ENCODE peak calls at places on chromosomes 5 and 9, in nine cellular contexts. U is psoas muscle; B is CD8-positive, alpha-beta T cell; O is lower lobe of right lung; J is CD8-positive, alpha-beta memory T cell; G is GM23248; K is ascending aorta; R is HCT116; P is effector memory CD4-positive, alpha-beta T cell. D is an unnamed sample.

GRCh38 chr5:76371955-76372319 is 31.1 kb upstream of the IQGAP2 start:
- DNase-seq in U (no peak), B (no peak), O (no peak), J (no peak), G (no peak), K (no peak), R (no peak), P (no peak), D (no peak)

GRCh38 chr5:38554860-38555259 is 1.6 kb downstream of the LIFR start:
- DNase-seq in U (no peak), B (no peak), O (no peak), J (no peak), G (no peak), K (no peak), R (no peak), P (no peak), D (no peak)

GRCh38 chr5:136730426-136730825 is 365.1 kb upstream of the TRPC7 start:
- DNase-seq in U (no peak), B (no peak), O (no peak), J (no peak), G (no peak), K (no peak), R (no peak), P (no peak), D (no peak)

GRCh38 chr5:173463207-173463606 is 135.0 kb upstream of the STC2 start:
- DNase-seq in U (no peak), B (no peak), O (no peak), J (no peak), G (no peak), K (no peak), R (no peak), P (no peak), D (no peak)

GRCh38 chr9:17349816-17350215 is 215.0 kb downstream of the CNTLN start:
- DNase-seq in U (no peak), B (no peak), O (no peak), J (no peak), G (peak), K (no peak), R (no peak), P (no peak), D (no peak)

GRCh38 chr5:174045470-174046025 is at the start of gene NSG2:
- DNase-seq in U (peak), B (no peak), O (peak), J (no peak), G (peak), K (no peak), R (peak), P (no peak), D (peak)

GRCh38 chr5:43215073-43215631 is 23.1 kb downstream of the NIM1K start:
- DNase-seq in U (no peak), B (no peak), O (peak), J (no peak), G (peak), K (no peak), R (no peak), P (no peak), D (no peak)

GRCh38 chr9:136787690-136788400 is 3.3 kb upstream of the TMEM141 start:
- DNase-seq in U (peak), B (peak), O (peak), J (peak), G (peak), K (peak), R (no peak), P (peak), D (peak)

GRCh38 chr9:100914266-100914665 is 114.3 kb upstream of the PLPPR1 start:
- DNase-seq in U (no peak), B (no peak), O (no peak), J (no peak), G (no peak), K (no peak), R (no peak), P (no peak), D (no peak)

GRCh38 chr9:77386187-77386586 is 208.9 kb downstream of the VPS13A start:
- DNase-seq in U (no peak), B (no peak), O (no peak), J (no peak), G (peak), K (no peak), R (no peak), P (no peak), D (no peak)

GRCh38 chr9:14661421-14662059 is 31.7 kb downstream of the ZDHHC21 start:
- DNase-seq in U (no peak), B (no peak), O (no peak), J (no peak), G (peak), K (no peak), R (no peak), P (no peak), D (no peak)

GRCh38 chr9:73178044-73178443 is 26.4 kb downstream of the ANXA1 start:
- DNase-seq in U (no peak), B (no peak), O (no peak), J (no peak), G (no peak), K (no peak), R (no peak), P (no peak), D (no peak)

GRCh38 chr9:100014846-100015245 is 84.0 kb downstream of the ERP44 start:
- DNase-seq in U (no peak), B (no peak), O (no peak), J (no peak), G (no peak), K (no peak), R (no peak), P (no peak), D (no peak)

GRCh38 chr5:124888050-124888506 is 141.6 kb upstream of the ZNF608 start:
- DNase-seq in U (no peak), B (no peak), O (no peak), J (no peak), G (no peak), K (no peak), R (no peak), P (no peak), D (no peak)

GRCh38 chr5:125058185-125058826 is 311.9 kb upstream of the ZNF608 start:
- DNase-seq in U (no peak), B (no peak), O (no peak), J (no peak), G (peak), K (no peak), R (no peak), P (no peak), D (no peak)

GRCh38 chr5:32710859-32711692 is at the start of gene NPR3:
- DNase-seq in U (no peak), B (no peak), O (no peak), J (no peak), G (peak), K (peak), R (no peak), P (no peak), D (no peak)

GRCh38 chr5:32708949-32709348 is 2.2 kb upstream of the NPR3 start:
- DNase-seq in U (no peak), B (no peak), O (no peak), J (no peak), G (no peak), K (no peak), R (no peak), P (no peak), D (no peak)

GRCh38 chr5:32711693-32712462 is 757 bp downstream of the NPR3 start:
- DNase-seq in U (peak), B (no peak), O (peak), J (no peak), G (peak), K (peak), R (no peak), P (no peak), D (peak)

GRCh38 chr5:32710335-32710858 is 724 bp upstream of the NPR3 start:
- DNase-seq in U (peak), B (no peak), O (no peak), J (no peak), G (peak), K (peak), R (no peak), P (no peak), D (peak)

DNA sequence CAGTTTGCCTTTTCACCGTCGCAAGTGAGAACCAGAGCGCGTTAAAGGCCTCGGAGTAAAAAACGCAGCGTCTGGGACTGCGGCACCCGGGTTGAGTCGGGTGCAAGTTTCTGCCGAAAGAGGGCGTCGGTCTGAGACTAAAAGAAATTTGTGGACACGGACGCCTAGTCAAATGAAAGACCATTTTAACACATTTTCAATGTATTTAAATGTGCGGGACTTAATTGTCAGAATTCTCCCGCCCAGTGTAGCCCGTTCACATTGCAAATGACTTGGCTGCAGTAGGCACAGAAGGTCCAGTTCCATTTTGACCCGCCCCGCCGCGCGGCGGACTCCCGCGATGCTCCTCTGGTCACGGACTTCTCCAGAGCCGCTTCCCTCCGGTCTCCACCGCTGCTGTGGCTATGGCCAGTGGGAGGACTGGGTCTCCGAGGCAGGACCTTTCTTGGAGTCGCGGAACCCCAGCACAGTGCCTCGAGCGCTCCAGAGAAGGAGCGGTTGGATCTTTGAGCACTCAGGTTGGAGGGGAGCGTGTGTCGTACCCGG is 1.3 kb upstream of the NPR3 start:
- DNase-seq in U (peak), B (peak), O (peak), J (no peak), G (peak), K (peak), R (peak), P (no peak), D (peak)
- H3K4me3 ChIP-seq in U (peak), B (peak), O (peak), J (peak), G (peak), K (peak), R (peak), P (peak), D (peak)

GRCh38 chr9:116191757-116192415 is 38.3 kb downstream of the PAPPA start:
- DNase-seq in U (no peak), B (no peak), O (no peak), J (no peak), G (no peak), K (no peak), R (no peak), P (no peak), D (no peak)

GRCh38 chr9:116190595-116190994 is 37.0 kb downstream of the PAPPA start:
- DNase-seq in U (no peak), B (no peak), O (no peak), J (no peak), G (peak), K (no peak), R (no peak), P (no peak), D (no peak)

GRCh38 chr9:116187570-116188170 is 34.1 kb downstream of the PAPPA start:
- DNase-seq in U (peak), B (no peak), O (no peak), J (no peak), G (no peak), K (no peak), R (no peak), P (no peak), D (no peak)

GRCh38 chr9:116190997-116191396 is 37.4 kb downstream of the PAPPA start:
- DNase-seq in U (no peak), B (no peak), O (no peak), J (no peak), G (peak), K (no peak), R (no peak), P (no peak), D (no peak)

GRCh38 chr9:116189683-116190082 is 36.1 kb downstream of the PAPPA start:
- DNase-seq in U (no peak), B (no peak), O (peak), J (no peak), G (no peak), K (no peak), R (no peak), P (no peak), D (no peak)
- H3K27ac ChIP-seq in U (no peak), B (no peak), O (no peak), J (no peak), G (no peak), K (no peak), R (no peak), P (no peak), D (no peak)

DNA sequence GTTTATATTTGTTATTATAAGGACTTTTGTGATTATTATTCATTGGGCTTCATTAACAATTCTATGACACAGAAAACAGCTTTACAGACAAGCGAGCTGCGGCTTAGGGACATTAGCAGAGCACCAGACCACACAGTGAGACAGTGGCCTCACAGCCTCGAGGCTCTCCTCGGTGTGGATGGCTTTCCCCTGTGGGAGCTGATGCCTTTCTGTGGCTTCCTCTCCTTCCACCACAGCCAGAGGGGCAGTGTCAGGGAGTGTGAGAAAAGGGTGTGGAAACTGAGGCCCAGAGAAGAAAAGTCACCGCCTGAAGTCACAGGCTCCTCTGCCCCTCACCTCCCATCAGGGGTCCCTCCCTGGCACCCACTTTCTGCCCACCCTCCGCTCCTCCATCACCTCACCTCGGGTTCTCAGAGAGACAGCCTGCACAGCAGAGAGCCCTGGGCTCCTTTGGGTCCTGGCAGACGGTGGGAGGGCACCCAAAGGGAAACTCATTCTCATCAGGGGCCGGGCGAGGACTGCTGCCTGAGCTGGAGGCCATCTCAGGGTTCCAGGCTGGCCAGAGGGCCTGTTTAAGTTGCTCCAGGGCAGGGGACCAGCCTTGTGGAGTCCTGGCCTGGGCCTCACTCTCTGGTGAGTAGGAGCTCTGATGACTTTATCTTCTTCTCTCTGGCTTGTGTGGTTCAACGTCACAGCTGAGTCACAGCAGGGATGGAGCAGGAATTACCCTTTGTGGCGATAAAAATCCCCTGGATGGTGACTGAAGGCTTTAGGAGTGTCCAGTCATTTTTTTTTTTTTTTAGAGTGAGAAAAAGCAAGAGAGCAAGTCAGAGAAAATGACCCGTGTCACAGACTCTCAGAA is 830 bp downstream of the TRAF1 start:
- DNase-seq in U (no peak), B (peak), O (no peak), J (peak), G (peak), K (peak), R (no peak), P (peak), D (peak)
- H3K4me3 ChIP-seq in U (peak), B (peak), O (peak), J (peak), G (no peak), K (peak), R (no peak), P (peak), D (no peak)

DNA sequence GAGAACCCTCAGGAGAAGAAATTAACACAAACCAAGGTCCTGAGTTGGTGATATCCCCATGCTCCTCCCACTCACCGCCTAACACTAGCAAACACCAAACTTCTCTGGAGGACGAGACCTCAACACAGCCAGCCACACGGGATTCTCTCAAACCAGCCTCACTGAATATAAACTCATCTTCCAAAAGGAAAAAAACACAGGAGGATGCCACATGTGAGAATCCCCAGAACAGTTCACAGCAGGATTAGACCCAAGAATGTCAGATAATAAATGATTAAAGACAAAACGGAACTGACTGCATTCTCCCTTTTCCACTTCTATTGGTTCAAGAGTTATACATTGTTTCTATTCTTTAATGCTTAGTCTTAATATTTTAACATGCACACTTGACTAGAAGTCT is 89.2 kb downstream of the LPAR1 start:
- DNase-seq in U (no peak), B (no peak), O (no peak), J (no peak), G (no peak), K (no peak), R (no peak), P (no peak), D (no peak)
- H3K27ac ChIP-seq in U (no peak), B (no peak), O (no peak), J (no peak), G (peak), K (no peak), R (no peak), P (no peak), D (no peak)

DNA sequence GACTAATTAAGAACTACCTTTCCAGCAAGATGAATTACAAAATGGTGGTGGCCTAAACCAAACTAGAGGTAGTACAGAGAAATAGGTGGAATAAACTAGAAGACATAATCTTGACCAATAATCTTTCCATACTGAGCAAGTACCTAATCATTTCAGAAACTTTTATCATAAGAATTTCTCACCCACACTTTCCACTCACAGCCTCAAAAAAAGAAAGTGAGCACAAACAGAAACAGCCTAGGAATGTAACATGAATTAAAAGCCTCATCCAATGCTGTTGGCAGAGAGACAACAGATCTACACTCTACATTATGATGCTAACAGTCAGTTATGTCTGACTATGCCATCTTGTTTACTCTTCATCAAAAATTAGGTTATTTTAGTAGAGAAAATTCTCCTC is 1.3 kb downstream of the RNF38 start:
- DNase-seq in U (no peak), B (no peak), O (no peak), J (no peak), G (peak), K (no peak), R (no peak), P (no peak), D (no peak)
- H3K4me3 ChIP-seq in U (peak), B (no peak), O (no peak), J (peak), G (peak), K (no peak), R (no peak), P (no peak), D (peak)

GRCh38 chr9:129694265-129694664 is 28.8 kb downstream of the PRRX2 start:
- DNase-seq in U (no peak), B (no peak), O (no peak), J (no peak), G (peak), K (peak), R (no peak), P (no peak), D (no peak)
- H3K27ac ChIP-seq in U (no peak), B (no peak), O (no peak), J (no peak), G (peak), K (peak), R (peak), P (no peak), D (no peak)